ENCODE peak calls at places on chromosome 16, in six cellular contexts. J is A549; H is OCI-LY7; Z is CD8-positive, alpha-beta memory T cell; S is fibroblast of lung; C is effector memory CD4-positive, alpha-beta T cell. I is an unnamed sample.

GRCh38 chr16:15552507-15552906 is 90.4 kb downstream of the MARF1 start:
- DNase-seq in S (no peak), H (no peak), Z (no peak), J (no peak), C (no peak), I (no peak)

GRCh38 chr16:23914935-23915549 is 79.3 kb downstream of the PRKCB start:
- DNase-seq in H (no peak), C (no peak), Z (no peak), S (no peak), J (no peak), I (no peak)

GRCh38 chr16:65070831-65071230 is 51.0 kb downstream of the CDH11 start:
- DNase-seq in S (peak; percentile 98), H (no peak), Z (no peak), C (no peak), J (peak; percentile 49), I (peak; percentile 90)

GRCh38 chr16:78177927-78178326 is 78.5 kb downstream of the WWOX start:
- DNase-seq in J (no peak), S (no peak), C (no peak), H (no peak), Z (no peak), I (no peak)

GRCh38 chr16:80122155-80122554 is 418.6 kb upstream of the DYNLRB2 start:
- DNase-seq in S (peak; percentile 67), Z (no peak), J (no peak), H (no peak), C (no peak), I (peak; percentile 30)

GRCh38 chr16:79856581-79856980 is 256.0 kb upstream of the MAF start:
- DNase-seq in H (no peak), C (no peak), J (no peak), S (no peak), Z (no peak), I (no peak)

GRCh38 chr16:58426095-58426494 is 33.8 kb downstream of the GINS3 start:
- DNase-seq in C (no peak), S (no peak), Z (no peak), H (peak; percentile 84), J (no peak), I (no peak)

GRCh38 chr16:84062734-84063640 is 20.4 kb upstream of the SLC38A8 start:
- DNase-seq in C (peak; percentile 46), J (peak; percentile 82), Z (peak; percentile 54), H (peak; percentile 34), S (peak; percentile 73), I (peak; percentile 82)

GRCh38 chr16:29775742-29776408 is 2.2 kb upstream of the ZG16 start:
- DNase-seq in J (no peak), S (peak; percentile 62), H (no peak), Z (peak; percentile 13), C (no peak), I (no peak)

GRCh38 chr16:49457196-49457595 is 83.6 kb downstream of the C16orf78 start:
- DNase-seq in Z (no peak), C (no peak), H (no peak), S (no peak), J (no peak), I (no peak)

GRCh38 chr16:49874613-49875237 is 18.8 kb upstream of the ZNF423 start:
- DNase-seq in C (no peak), Z (no peak), S (no peak), J (no peak), H (no peak), I (no peak)

GRCh38 chr16:88505405-88506082 is 52.5 kb downstream of the ZFPM1 start:
- DNase-seq in C (peak; percentile 62), S (no peak), Z (peak; percentile 85), H (peak; percentile 79), J (peak; percentile 69), I (peak; percentile 13)

GRCh38 chr16:50671644-50672260 is 9.4 kb downstream of the SNX20 start:
- DNase-seq in S (no peak), Z (no peak), J (no peak), C (peak; percentile 32), H (peak; percentile 50), I (peak; percentile 12)

DNA sequence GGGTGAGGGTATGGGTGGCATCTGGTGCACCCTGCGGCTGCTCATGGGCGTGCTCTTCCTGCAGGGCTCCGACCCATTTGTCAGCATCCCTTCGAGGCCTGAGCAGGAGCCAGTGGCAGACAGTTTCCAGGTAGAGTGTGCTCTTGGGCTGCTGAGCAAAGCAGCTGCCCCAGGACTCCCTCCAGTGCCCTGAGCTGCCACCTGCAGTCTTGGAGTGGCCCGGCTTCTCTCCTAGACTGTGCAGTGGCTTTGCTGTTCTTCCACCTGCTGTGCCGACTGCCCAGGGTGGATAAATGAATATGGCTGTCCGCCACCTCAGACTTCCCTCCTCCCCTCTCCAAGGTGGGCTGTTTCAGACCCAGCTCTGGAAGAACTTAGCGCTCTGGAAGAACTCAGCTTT is 10.8 kb upstream of the JPT2 start:
- DNase-seq in S (no peak), J (no peak), C (no peak), Z (no peak), H (no peak), I (no peak)
- H3K4me3 ChIP-seq in S (no peak overlapping the region), J (no peak overlapping the region), C (no peak overlapping the region), Z (no peak overlapping the region), H (no peak overlapping the region), I (no peak overlapping the region)

GRCh38 chr16:3659200-3659599 is 4.7 kb downstream of the DNASE1 start:
- DNase-seq in C (no peak), Z (no peak), S (peak; percentile 29), J (no peak), H (no peak), I (peak; percentile 52)
- H3K4me1 ChIP-seq in C (no peaks in the 10 kb centered on the region), Z (no peaks in the 10 kb centered on the region), S (no peaks in the 10 kb centered on the region), J (peaks cover 4% of the 10 kb centered on the region), H (peaks cover 8% of the 10 kb centered on the region), I (peaks cover 13% of the 10 kb centered on the region)

GRCh38 chr16:9330036-9330545 is 238.6 kb downstream of the HAPSTR1 start:
- DNase-seq in S (no peak), C (no peak), Z (no peak), H (no peak), J (no peak), I (peak; percentile 43)
- H3K4me3 ChIP-seq in S (no peak overlapping the region), C (no peak overlapping the region), Z (no peak overlapping the region), H (no peak overlapping the region), J (no peak overlapping the region), I (no peak overlapping the region)

GRCh38 chr16:72084445-72084844 is 9.0 kb downstream of the TXNL4B start:
- DNase-seq in Z (no peak), S (no peak), J (no peak), C (no peak), H (no peak), I (no peak)

GRCh38 chr16:72083778-72084404 is 9.5 kb downstream of the TXNL4B start:
- DNase-seq in J (no peak), S (no peak), Z (no peak), H (no peak), C (no peak), I (no peak)

GRCh38 chr16:72085002-72085401 is 8.4 kb downstream of the TXNL4B start:
- DNase-seq in S (no peak), C (no peak), J (no peak), H (no peak), Z (no peak), I (no peak)
- H3K4me1 ChIP-seq in S (no peaks in the 10 kb centered on the region), C (no peaks in the 10 kb centered on the region), J (peaks cover 7% of the 10 kb centered on the region), H (no peaks in the 10 kb centered on the region), Z (no peaks in the 10 kb centered on the region), I (no peaks in the 10 kb centered on the region)

I was measured in adipocyte.